ENCODE peak calls at places on chromosomes 6 and 20, in five cellular contexts. One of them, this sample, is unnamed.

GRCh38 chr6:82118150-82118562 is 129.4 kb downstream of the IBTK start:
- DNase-seq in HFF-Myc: no peak
- DNase-seq in fibroblast of mammary gland: peak; percentile 19
- DNase-seq in RWPE2: no peak
- DNase-seq in brain microvascular endothelial cell: no peak
- DNase-seq in this sample: no peak

GRCh38 chr6:27280064-27280539 is 32.0 kb downstream of the POM121L2 start:
- DNase-seq in RWPE2: no peak
- DNase-seq in brain microvascular endothelial cell: peak; percentile 56
- DNase-seq in fibroblast of mammary gland: peak; percentile 63
- DNase-seq in HFF-Myc: no peak
- DNase-seq in this sample: peak; percentile 81

GRCh38 chr6:119676971-119677370 is 327.4 kb upstream of the MAN1A1 start:
- DNase-seq in HFF-Myc: no peak
- DNase-seq in brain microvascular endothelial cell: no peak
- DNase-seq in fibroblast of mammary gland: peak; percentile 23
- DNase-seq in RWPE2: no peak
- DNase-seq in this sample: peak; percentile 17

GRCh38 chr6:3090013-3090412 is 21.7 kb downstream of the RIPK1 start:
- DNase-seq in HFF-Myc: no peak
- DNase-seq in fibroblast of mammary gland: peak; percentile 14
- DNase-seq in brain microvascular endothelial cell: no peak
- DNase-seq in RWPE2: no peak
- DNase-seq in this sample: peak; percentile 21

GRCh38 chr6:119986934-119987549 is 637.5 kb upstream of the MAN1A1 start:
- DNase-seq in RWPE2: no peak
- DNase-seq in fibroblast of mammary gland: no peak
- DNase-seq in brain microvascular endothelial cell: no peak
- DNase-seq in HFF-Myc: no peak
- DNase-seq in this sample: no peak

GRCh38 chr20:3543901-3544507 is 73.2 kb downstream of the ATRN start:
- DNase-seq in brain microvascular endothelial cell: peak; percentile 27
- DNase-seq in fibroblast of mammary gland: no peak
- DNase-seq in RWPE2: peak; percentile 79
- DNase-seq in HFF-Myc: no peak
- DNase-seq in this sample: peak; percentile 4

GRCh38 chr20:50848846-50849673 is 54.2 kb downstream of the BCAS4 start:
- DNase-seq in brain microvascular endothelial cell: no peak
- DNase-seq in HFF-Myc: no peak
- DNase-seq in RWPE2: peak; percentile 82
- DNase-seq in fibroblast of mammary gland: no peak
- DNase-seq in this sample: no peak

GRCh38 chr6:112743343-112743742 is 396.2 kb downstream of the RFPL4B start:
- DNase-seq in brain microvascular endothelial cell: no peak
- DNase-seq in fibroblast of mammary gland: no peak
- DNase-seq in HFF-Myc: no peak
- DNase-seq in RWPE2: no peak
- DNase-seq in this sample: no peak

GRCh38 chr6:149940673-149940984 is 1.2 kb upstream of the ULBP2 start:
- DNase-seq in RWPE2: no peak
- DNase-seq in fibroblast of mammary gland: no peak
- DNase-seq in brain microvascular endothelial cell: no peak
- DNase-seq in HFF-Myc: no peak
- DNase-seq in this sample: no peak

GRCh38 chr6:35396991-35397390 is 54.6 kb downstream of the PPARD start:
- DNase-seq in fibroblast of mammary gland: peak; percentile 54
- DNase-seq in RWPE2: no peak
- DNase-seq in brain microvascular endothelial cell: no peak
- DNase-seq in HFF-Myc: no peak
- DNase-seq in this sample: peak; percentile 65

GRCh38 chr20:44460795-44461141 is 14.9 kb upstream of the TTPAL start:
- DNase-seq in fibroblast of mammary gland: peak; percentile 62
- DNase-seq in brain microvascular endothelial cell: no peak
- DNase-seq in HFF-Myc: no peak
- DNase-seq in RWPE2: no peak
- DNase-seq in this sample: no peak

GRCh38 chr6:139568956-139569538 is 194.6 kb upstream of the CITED2 start:
- DNase-seq in brain microvascular endothelial cell: peak; percentile 61
- DNase-seq in HFF-Myc: no peak
- DNase-seq in RWPE2: no peak
- DNase-seq in fibroblast of mammary gland: peak; percentile 88
- DNase-seq in this sample: peak; percentile 76

GRCh38 chr20:50366270-50367103 is 143.7 kb upstream of the PTPN1 start:
- DNase-seq in brain microvascular endothelial cell: peak; percentile 40
- DNase-seq in HFF-Myc: no peak
- DNase-seq in fibroblast of mammary gland: peak; percentile 70
- DNase-seq in RWPE2: peak; percentile 93
- DNase-seq in this sample: peak; percentile 85

GRCh38 chr20:3168829-3169590 is 4.3 kb downstream of the LZTS3 start:
- DNase-seq in RWPE2: no peak
- DNase-seq in HFF-Myc: no peak
- DNase-seq in fibroblast of mammary gland: no peak
- DNase-seq in brain microvascular endothelial cell: no peak
- DNase-seq in this sample: no peak

GRCh38 chr6:8268606-8269005 is 166.3 kb upstream of the EEF1E1 start:
- DNase-seq in RWPE2: no peak
- DNase-seq in brain microvascular endothelial cell: no peak
- DNase-seq in fibroblast of mammary gland: no peak
- DNase-seq in HFF-Myc: no peak
- DNase-seq in this sample: no peak

GRCh38 chr6:98657764-98658163 is 176.6 kb upstream of the POU3F2 start:
- DNase-seq in fibroblast of mammary gland: peak; percentile 29
- DNase-seq in RWPE2: peak; percentile 37
- DNase-seq in brain microvascular endothelial cell: peak; percentile 28
- DNase-seq in HFF-Myc: peak; percentile 12
- DNase-seq in this sample: peak; percentile 26
- H3K4me3 ChIP-seq in fibroblast of mammary gland: no peak overlapping the region
- H3K4me3 ChIP-seq in RWPE2: no peak overlapping the region
- H3K4me3 ChIP-seq in brain microvascular endothelial cell: no peak overlapping the region
- H3K4me3 ChIP-seq in HFF-Myc: no peak overlapping the region
- H3K4me3 ChIP-seq in this sample: no peak overlapping the region

GRCh38 chr6:33193619-33194018 is 1.4 kb upstream of the COL11A2 start:
- DNase-seq in HFF-Myc: no peak
- DNase-seq in fibroblast of mammary gland: no peak
- DNase-seq in RWPE2: no peak
- DNase-seq in brain microvascular endothelial cell: no peak
- DNase-seq in this sample: no peak
- H3K4me3 ChIP-seq in HFF-Myc: no peak overlapping the region
- H3K4me3 ChIP-seq in fibroblast of mammary gland: no peak overlapping the region
- H3K4me3 ChIP-seq in RWPE2: no peak overlapping the region
- H3K4me3 ChIP-seq in brain microvascular endothelial cell: no peak overlapping the region
- H3K4me3 ChIP-seq in this sample: no peak overlapping the region

GRCh38 chr20:63953764-63954429 is 2.3 kb downstream of the UCKL1 start:
- DNase-seq in HFF-Myc: no peak
- DNase-seq in brain microvascular endothelial cell: no peak
- DNase-seq in fibroblast of mammary gland: no peak
- DNase-seq in RWPE2: no peak
- DNase-seq in this sample: no peak
- H3K4me3 ChIP-seq in HFF-Myc: peak overlapping the region; percentile 95
- H3K4me3 ChIP-seq in brain microvascular endothelial cell: no peak overlapping the region
- H3K4me3 ChIP-seq in fibroblast of mammary gland: no peak overlapping the region
- H3K4me3 ChIP-seq in RWPE2: no peak overlapping the region
- H3K4me3 ChIP-seq in this sample: peak overlapping the region; percentile 76

DNA sequence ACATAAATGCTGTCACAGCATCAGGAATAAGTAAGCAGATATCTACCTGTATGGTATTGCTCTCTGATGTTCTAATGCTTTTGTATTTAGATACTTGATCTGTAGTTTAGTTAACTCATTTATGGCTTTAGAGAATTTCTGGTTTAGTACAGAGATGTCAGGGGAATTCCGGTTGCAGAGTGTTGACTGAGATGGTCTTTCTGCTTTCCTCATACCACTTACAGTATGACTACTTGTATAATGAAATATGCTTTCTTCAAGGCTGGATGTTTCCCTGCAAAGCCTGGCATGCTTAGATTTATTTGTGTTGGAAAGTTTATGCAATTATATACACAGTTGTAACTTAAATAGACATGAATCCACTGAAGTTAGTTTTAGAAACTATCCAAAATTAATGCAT is 278.4 kb downstream of the CDH26 start:
- DNase-seq in RWPE2: no peak
- DNase-seq in HFF-Myc: no peak
- DNase-seq in fibroblast of mammary gland: no peak
- DNase-seq in brain microvascular endothelial cell: no peak
- DNase-seq in this sample: no peak
- H3K4me3 ChIP-seq in RWPE2: no peak overlapping the region
- H3K4me3 ChIP-seq in HFF-Myc: no peak overlapping the region
- H3K4me3 ChIP-seq in fibroblast of mammary gland: no peak overlapping the region
- H3K4me3 ChIP-seq in brain microvascular endothelial cell: no peak overlapping the region
- H3K4me3 ChIP-seq in this sample: no peak overlapping the region

This sample was measured in foreskin fibroblast.